ENCODE peak calls at places on chromosome 16, in four cellular contexts. One of them, this sample, is unnamed.
A peak's percentile ranks its signal among the peaks of the same experiment; 100 is the strongest.

GRCh38 chr16:88610080-88610479 is 28.3 kb upstream of the IL17C start:
- DNase-seq in pancreas: no peak
- DNase-seq in DND-41: no peak
- DNase-seq in psoas muscle: no peak
- DNase-seq in this sample: no peak

GRCh38 chr16:50114357-50115129 is 38.6 kb upstream of the TENT4B start:
- DNase-seq in pancreas: no peak
- DNase-seq in DND-41: no peak
- DNase-seq in psoas muscle: no peak
- DNase-seq in this sample: no peak

GRCh38 chr16:25434061-25434460 is 176.4 kb upstream of the ZKSCAN2 start:
- DNase-seq in pancreas: no peak
- DNase-seq in DND-41: no peak
- DNase-seq in psoas muscle: no peak
- DNase-seq in this sample: no peak

GRCh38 chr16:4675864-4676786 is 17.2 kb upstream of the NUDT16L1 start:
- DNase-seq in pancreas: peak; percentile 25
- DNase-seq in DND-41: peak; percentile 54
- DNase-seq in psoas muscle: no peak
- DNase-seq in this sample: peak; percentile 69

GRCh38 chr16:4314532-4315184 is 1.2 kb upstream of the GLIS2 start:
- DNase-seq in pancreas: peak; percentile 67
- DNase-seq in DND-41: no peak
- DNase-seq in psoas muscle: no peak
- DNase-seq in this sample: no peak

GRCh38 chr16:48501516-48502377 is 108.2 kb downstream of the N4BP1 start:
- DNase-seq in pancreas: no peak
- DNase-seq in DND-41: no peak
- DNase-seq in psoas muscle: no peak
- DNase-seq in this sample: no peak

GRCh38 chr16:74578838-74579237 is 28.1 kb downstream of the GLG1 start:
- DNase-seq in pancreas: no peak
- DNase-seq in DND-41: no peak
- DNase-seq in psoas muscle: no peak
- DNase-seq in this sample: no peak

GRCh38 chr16:80489173-80489572 is 51.6 kb upstream of the DYNLRB2 start:
- DNase-seq in pancreas: no peak
- DNase-seq in DND-41: no peak
- DNase-seq in psoas muscle: no peak
- DNase-seq in this sample: no peak

GRCh38 chr16:75305364-75306101 is 54.1 kb upstream of the BCAR1 start:
- DNase-seq in pancreas: peak; percentile 88
- DNase-seq in DND-41: peak; percentile 75
- DNase-seq in psoas muscle: peak; percentile 87
- DNase-seq in this sample: no peak

GRCh38 chr16:66948034-66948821 is 12.8 kb upstream of the CES3 start:
- DNase-seq in pancreas: no peak
- DNase-seq in DND-41: no peak
- DNase-seq in psoas muscle: no peak
- DNase-seq in this sample: no peak

GRCh38 chr16:2963611-2964415 is at the start of gene KREMEN2:
- DNase-seq in pancreas: peak; percentile 54
- DNase-seq in DND-41: no peak
- DNase-seq in psoas muscle: no peak
- DNase-seq in this sample: peak; percentile 33

GRCh38 chr16:89323120-89323960 is 105.8 kb downstream of the ZNF778 start:
- DNase-seq in pancreas: peak; percentile 18
- DNase-seq in DND-41: no peak
- DNase-seq in psoas muscle: no peak
- DNase-seq in this sample: no peak

GRCh38 chr16:78045865-78046581 is 23.7 kb downstream of the CLEC3A start:
- DNase-seq in pancreas: peak; percentile 84
- DNase-seq in DND-41: peak; percentile 33
- DNase-seq in psoas muscle: peak; percentile 54
- DNase-seq in this sample: peak; percentile 9

GRCh38 chr16:19883296-19883951 is 1.2 kb downstream of the GPRC5B start:
- DNase-seq in pancreas: peak; percentile 53
- DNase-seq in DND-41: no peak
- DNase-seq in psoas muscle: peak; percentile 48
- DNase-seq in this sample: no peak

GRCh38 chr16:20814761-20815160 is 8.4 kb downstream of the REXO5 start:
- DNase-seq in pancreas: no peak
- DNase-seq in DND-41: peak; percentile 29
- DNase-seq in psoas muscle: no peak
- DNase-seq in this sample: no peak

GRCh38 chr16:79006762-79007161 is 593.8 kb downstream of the MAF start:
- DNase-seq in pancreas: no peak
- DNase-seq in DND-41: no peak
- DNase-seq in psoas muscle: no peak
- DNase-seq in this sample: no peak

GRCh38 chr16:8634991-8635736 is 13.7 kb downstream of the METTL22 start:
- DNase-seq in pancreas: no peak
- DNase-seq in DND-41: no peak
- DNase-seq in psoas muscle: no peak
- DNase-seq in this sample: no peak

GRCh38 chr16:55035037-55035436 is 104.4 kb downstream of the IRX5 start:
- DNase-seq in pancreas: peak; percentile 51
- DNase-seq in DND-41: peak; percentile 51
- DNase-seq in psoas muscle: no peak
- DNase-seq in this sample: no peak
- TF ChIP-seq CTCF in pancreas: peak; percentile 25
- TF ChIP-seq CTCF in DND-41: peak; percentile 72
- TF ChIP-seq CTCF in psoas muscle: peak; percentile 38
- TF ChIP-seq CTCF in this sample: no peak

GRCh38 chr16:81652798-81653505 is 126.1 kb upstream of the PLCG2 start:
- DNase-seq in pancreas: no peak
- DNase-seq in DND-41: no peak
- DNase-seq in psoas muscle: no peak
- DNase-seq in this sample: no peak

GRCh38 chr16:81649561-81649960 is 129.5 kb upstream of the PLCG2 start:
- DNase-seq in pancreas: no peak
- DNase-seq in DND-41: no peak
- DNase-seq in psoas muscle: no peak
- DNase-seq in this sample: no peak

GRCh38 chr16:81651758-81652718 is 127.1 kb upstream of the PLCG2 start:
- DNase-seq in pancreas: no peak
- DNase-seq in DND-41: no peak
- DNase-seq in psoas muscle: no peak
- DNase-seq in this sample: no peak

GRCh38 chr16:81650281-81650680 is 128.8 kb upstream of the PLCG2 start:
- DNase-seq in pancreas: no peak
- DNase-seq in DND-41: no peak
- DNase-seq in psoas muscle: no peak
- DNase-seq in this sample: no peak

DNA sequence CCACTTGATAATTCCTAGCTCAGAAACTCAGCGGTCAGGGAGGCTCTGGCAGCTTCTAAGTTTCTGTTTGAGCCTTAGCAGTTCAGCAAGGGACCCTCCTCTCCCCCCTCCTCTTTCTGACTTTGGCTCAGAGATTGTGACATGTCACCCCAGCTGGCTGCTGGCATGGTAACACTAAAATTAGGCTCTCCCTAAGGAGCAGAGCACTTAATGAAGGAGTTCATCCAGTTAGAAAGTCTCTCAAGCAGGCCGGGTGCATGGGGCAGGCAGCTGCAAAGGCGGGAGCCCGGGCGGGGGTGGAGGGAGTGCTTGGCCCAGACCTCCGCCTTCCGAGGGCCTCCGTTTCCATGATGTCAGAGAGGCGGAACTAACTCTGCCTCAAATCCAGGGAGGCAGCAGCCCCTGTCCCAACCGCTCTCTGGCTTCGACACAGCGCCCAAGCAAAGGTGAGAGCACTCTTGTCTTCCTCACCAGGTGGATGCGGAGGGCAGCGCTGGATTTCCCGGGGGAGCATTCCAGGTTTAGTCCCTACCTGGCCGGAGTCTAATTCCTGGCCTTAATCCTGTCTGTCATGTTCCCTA is 128.0 kb upstream of the PLCG2 start:
- DNase-seq in pancreas: no peak
- DNase-seq in DND-41: no peak
- DNase-seq in psoas muscle: peak; percentile 62
- DNase-seq in this sample: no peak
- H3K27ac ChIP-seq in pancreas: no peak overlapping the region
- H3K27ac ChIP-seq in DND-41: no peak overlapping the region
- H3K27ac ChIP-seq in psoas muscle: no peak overlapping the region
- H3K27ac ChIP-seq in this sample: no peak overlapping the region

GRCh38 chr16:85816159-85816558 is 16.7 kb downstream of the COX4I1 start:
- DNase-seq in pancreas: no peak
- DNase-seq in DND-41: no peak
- DNase-seq in psoas muscle: no peak
- DNase-seq in this sample: no peak
- H3K27me3 ChIP-seq in pancreas: no peaks in the 10 kb centered on the region
- H3K27me3 ChIP-seq in DND-41: peaks cover 6% of the 10 kb centered on the region
- H3K27me3 ChIP-seq in psoas muscle: peaks cover 2% of the 10 kb centered on the region
- H3K27me3 ChIP-seq in this sample: no peaks in the 10 kb centered on the region

DNA sequence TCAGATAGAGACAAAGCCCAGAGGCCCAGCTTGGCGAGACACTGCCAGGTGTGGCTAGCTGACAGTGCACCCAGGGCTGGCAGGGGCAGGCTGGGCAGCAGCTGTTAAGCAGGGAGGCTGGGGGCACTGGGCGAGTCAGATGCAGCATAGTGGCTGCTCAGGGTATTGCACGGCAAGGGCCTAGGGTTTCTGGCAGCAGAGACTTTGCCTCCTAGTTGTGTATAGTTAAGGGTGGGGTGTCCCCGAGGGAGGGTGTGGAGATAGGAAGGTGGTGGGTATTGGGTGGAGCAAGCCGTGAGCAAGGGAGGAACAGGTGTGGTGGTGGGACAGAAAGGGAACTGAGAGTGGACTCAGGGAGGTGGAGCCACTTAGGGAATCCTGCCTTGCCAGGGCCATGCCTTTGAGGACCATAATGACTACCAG is 66.0 kb downstream of the SMPD3 start:
- DNase-seq in pancreas: peak; percentile 13
- DNase-seq in DND-41: peak; percentile 76
- DNase-seq in psoas muscle: no peak
- DNase-seq in this sample: no peak
- TF ChIP-seq CTCF in pancreas: peak; percentile 22
- TF ChIP-seq CTCF in DND-41: peak; percentile 84
- TF ChIP-seq CTCF in psoas muscle: no peak
- TF ChIP-seq CTCF in this sample: no peak

GRCh38 chr16:30115238-30115637 is 1.9 kb upstream of the GDPD3 start:
- DNase-seq in pancreas: no peak
- DNase-seq in DND-41: no peak
- DNase-seq in psoas muscle: no peak
- DNase-seq in this sample: no peak
- H3K27ac ChIP-seq in pancreas: no peak overlapping the region
- H3K27ac ChIP-seq in DND-41: no peak overlapping the region
- H3K27ac ChIP-seq in psoas muscle: no peak overlapping the region
- H3K27ac ChIP-seq in this sample: no peak overlapping the region

GRCh38 chr16:831571-832443 is 31.3 kb upstream of the GNG13 start:
- DNase-seq in pancreas: no peak
- DNase-seq in DND-41: no peak
- DNase-seq in psoas muscle: no peak
- DNase-seq in this sample: no peak

GRCh38 chr16:830107-830870 is 29.8 kb upstream of the GNG13 start:
- DNase-seq in pancreas: peak; percentile 8
- DNase-seq in DND-41: no peak
- DNase-seq in psoas muscle: no peak
- DNase-seq in this sample: no peak

GRCh38 chr16:833411-833810 is 32.9 kb upstream of the GNG13 start:
- DNase-seq in pancreas: no peak
- DNase-seq in DND-41: no peak
- DNase-seq in psoas muscle: no peak
- DNase-seq in this sample: no peak

GRCh38 chr16:830871-831570 is 30.5 kb upstream of the GNG13 start:
- DNase-seq in pancreas: peak; percentile 8
- DNase-seq in DND-41: no peak
- DNase-seq in psoas muscle: no peak
- DNase-seq in this sample: no peak

GRCh38 chr16:832652-833336 is 32.3 kb upstream of the GNG13 start:
- DNase-seq in pancreas: no peak
- DNase-seq in DND-41: no peak
- DNase-seq in psoas muscle: no peak
- DNase-seq in this sample: no peak
- H3K27me3 ChIP-seq in pancreas: no peaks in the 10 kb centered on the region
- H3K27me3 ChIP-seq in DND-41: no peaks in the 10 kb centered on the region
- H3K27me3 ChIP-seq in psoas muscle: peaks cover 7% of the 10 kb centered on the region
- H3K27me3 ChIP-seq in this sample: no peaks in the 10 kb centered on the region

GRCh38 chr16:58266336-58266735 is 28.5 kb downstream of the PRSS54 start:
- DNase-seq in pancreas: no peak
- DNase-seq in DND-41: no peak
- DNase-seq in psoas muscle: no peak
- DNase-seq in this sample: no peak

GRCh38 chr16:58267524-58268243 is 27.1 kb downstream of the PRSS54 start:
- DNase-seq in pancreas: no peak
- DNase-seq in DND-41: no peak
- DNase-seq in psoas muscle: no peak
- DNase-seq in this sample: no peak

GRCh38 chr16:58272855-58273254 is 22.0 kb downstream of the PRSS54 start:
- DNase-seq in pancreas: no peak
- DNase-seq in DND-41: no peak
- DNase-seq in psoas muscle: no peak
- DNase-seq in this sample: no peak

GRCh38 chr16:58271589-58271988 is 23.2 kb downstream of the PRSS54 start:
- DNase-seq in pancreas: no peak
- DNase-seq in DND-41: no peak
- DNase-seq in psoas muscle: no peak
- DNase-seq in this sample: no peak

GRCh38 chr16:58269526-58269925 is 25.3 kb downstream of the PRSS54 start:
- DNase-seq in pancreas: no peak
- DNase-seq in DND-41: no peak
- DNase-seq in psoas muscle: no peak
- DNase-seq in this sample: no peak
- TF ChIP-seq CTCF in pancreas: no peak
- TF ChIP-seq CTCF in DND-41: no peak
- TF ChIP-seq CTCF in psoas muscle: no peak
- TF ChIP-seq CTCF in this sample: no peak

DNA sequence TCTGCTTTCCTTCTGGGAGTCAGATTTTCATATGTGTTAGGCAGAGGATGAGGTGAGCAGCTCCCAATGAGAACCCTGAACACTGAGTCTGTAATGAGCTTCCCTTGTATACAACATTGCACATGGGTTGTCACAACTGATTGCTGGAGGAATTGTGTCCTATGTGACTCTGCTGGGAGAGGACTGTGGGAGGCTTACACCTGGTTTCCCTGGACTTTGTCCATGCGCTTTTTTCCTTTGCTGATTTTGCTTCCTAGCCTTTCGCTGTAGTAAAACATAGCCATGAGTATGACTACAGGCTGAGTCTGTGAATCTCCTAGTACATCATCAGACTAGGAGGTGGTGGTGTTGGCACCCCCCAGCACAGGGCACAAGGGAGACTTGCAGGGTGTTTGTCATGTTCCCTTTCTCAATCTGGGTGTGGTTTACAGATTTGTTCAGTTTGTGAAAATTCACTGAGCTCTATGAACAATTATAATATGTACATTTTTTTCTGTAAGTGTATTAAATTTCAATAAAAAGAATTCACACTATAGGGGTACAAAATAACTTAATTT is 1.7 kb upstream of the PLK1 start:
- DNase-seq in pancreas: no peak
- DNase-seq in DND-41: no peak
- DNase-seq in psoas muscle: no peak
- DNase-seq in this sample: no peak
- H3K27ac ChIP-seq in pancreas: peak overlapping the region; percentile 43
- H3K27ac ChIP-seq in DND-41: no peak overlapping the region
- H3K27ac ChIP-seq in psoas muscle: no peak overlapping the region
- H3K27ac ChIP-seq in this sample: no peak overlapping the region

This sample was measured in CD4-positive, alpha-beta T cell.